ENCODE peak calls at places on chromosomes 4 and X, in five cellular contexts. R is mesenchymal stem cell, U is neuronal stem cell, B is trophoblast cell, Q is H1. A is an unnamed sample.

GRCh38 chrX:137051978-137052640 is 18.3 kb upstream of the GPR101 start:
- DNase-seq in R (peak), U (peak), Q (no peak), B (peak), A (peak)

GRCh38 chrX:107712231-107713204 is 63.1 kb downstream of the TSC22D3 start:
- DNase-seq in U (no peak), R (peak), B (no peak), Q (no peak), A (no peak)

GRCh38 chr4:38170380-38170779 is 210.2 kb downstream of the PTTG2 start:
- DNase-seq in U (no peak), B (peak), Q (no peak), R (no peak), A (no peak)

GRCh38 chr4:23084559-23085248 is 392.0 kb downstream of the GBA3 start:
- DNase-seq in U (no peak), R (no peak), Q (no peak), B (no peak), A (no peak)

GRCh38 chrX:5916945-5917344 is 311.7 kb downstream of the NLGN4X start:
- DNase-seq in Q (no peak), U (no peak), R (no peak), B (no peak), A (no peak)

GRCh38 chr4:49044270-49044669 is 58.2 kb downstream of the CWH43 start:
- DNase-seq in Q (no peak), R (no peak), U (no peak), B (no peak), A (no peak)

GRCh38 chr4:10460313-10461047 is 3.3 kb upstream of the ZNF518B start:
- DNase-seq in Q (no peak), R (no peak), U (no peak), B (no peak), A (no peak)

GRCh38 chrX:103513067-103513466 is 6.2 kb downstream of the RAB40A start:
- DNase-seq in Q (no peak), B (no peak), R (no peak), U (no peak), A (no peak)

GRCh38 chr4:39255266-39255665 is 72.9 kb downstream of the WDR19 start:
- DNase-seq in B (no peak), Q (no peak), U (no peak), R (peak), A (no peak)

GRCh38 chr4:127631420-127631819 is 1.3 kb upstream of the INTU start:
- DNase-seq in R (no peak), Q (no peak), U (no peak), B (no peak), A (no peak)

GRCh38 chr4:53019485-53020382 is 157.6 kb downstream of the RASL11B start:
- DNase-seq in R (peak), U (no peak), B (peak), Q (no peak), A (no peak)

GRCh38 chr4:109873791-109874514 is 26.0 kb downstream of the LRIT3 start:
- DNase-seq in Q (no peak), B (no peak), R (no peak), U (no peak), A (no peak)

GRCh38 chr4:144451771-144452170 is 194.2 kb upstream of the HHIP start:
- DNase-seq in U (no peak), Q (no peak), R (peak), B (no peak), A (no peak)

GRCh38 chr4:38664704-38665401 is 854 bp downstream of the KLF3 start:
- DNase-seq in U (peak), Q (no peak), B (peak), R (peak), A (peak)

GRCh38 chr4:92968556-92968955 is 664.8 kb downstream of the GRID2 start:
- DNase-seq in U (no peak), Q (no peak), R (no peak), B (no peak), A (no peak)

GRCh38 chr4:89914609-89915008 is 20.0 kb downstream of the MMRN1 start:
- DNase-seq in B (no peak), Q (no peak), R (no peak), U (no peak), A (no peak)

GRCh38 chr4:131002132-131002531 is 1906.2 kb downstream of the C4orf33 start:
- DNase-seq in B (no peak), U (no peak), Q (no peak), R (no peak), A (no peak)

GRCh38 chr4:42397635-42398447 is 553 bp downstream of the SHISA3 start:
- DNase-seq in Q (no peak), U (peak), B (no peak), R (peak), A (no peak)

GRCh38 chrX:13110427-13111324 is 66.3 kb upstream of the FAM9C start:
- DNase-seq in U (no peak), B (peak), R (peak), Q (no peak), A (no peak)

GRCh38 chrX:68732906-68733493 is 85.5 kb downstream of the STARD8 start:
- DNase-seq in R (peak), U (peak), Q (peak), B (peak), A (peak)

GRCh38 chr4:124903995-124904722 is 191.6 kb upstream of the ANKRD50 start:
- DNase-seq in Q (no peak), B (no peak), U (no peak), R (peak), A (no peak)

GRCh38 chr4:14783011-14783877 is 219.0 kb upstream of the CPEB2 start:
- DNase-seq in R (no peak), B (no peak), U (no peak), Q (no peak), A (no peak)

GRCh38 chr4:77203380-77204197 is 46.6 kb downstream of the CCNG2 start:
- DNase-seq in R (peak), Q (peak), B (peak), U (peak), A (peak)

GRCh38 chr4:111334356-111334755 is 711.5 kb upstream of the PITX2 start:
- DNase-seq in Q (no peak), U (no peak), R (no peak), B (no peak), A (no peak)

GRCh38 chrX:135477576-135477975 is 42.9 kb upstream of the INTS6L start:
- DNase-seq in U (peak), B (peak), Q (peak), R (peak), A (peak)

GRCh38 chr4:89674876-89675459 is 162.0 kb downstream of the SNCA start:
- DNase-seq in Q (no peak), B (no peak), U (no peak), R (peak), A (no peak)

GRCh38 chr4:37631551-37631950 is 54.6 kb downstream of the RELL1 start:
- DNase-seq in B (peak), Q (no peak), U (no peak), R (no peak), A (no peak)

GRCh38 chr4:173807347-173807746 is 277.3 kb upstream of the HAND2 start:
- DNase-seq in R (no peak), U (no peak), B (no peak), Q (no peak), A (no peak)

GRCh38 chrX:105975382-105975781 is 63.1 kb downstream of the SERPINA7 start:
- DNase-seq in Q (no peak), R (peak), B (no peak), U (peak), A (no peak)

GRCh38 chrX:68867458-68868166 is 38.8 kb downstream of the EFNB1 start:
- DNase-seq in R (peak), Q (no peak), U (no peak), B (no peak), A (no peak)

DNA sequence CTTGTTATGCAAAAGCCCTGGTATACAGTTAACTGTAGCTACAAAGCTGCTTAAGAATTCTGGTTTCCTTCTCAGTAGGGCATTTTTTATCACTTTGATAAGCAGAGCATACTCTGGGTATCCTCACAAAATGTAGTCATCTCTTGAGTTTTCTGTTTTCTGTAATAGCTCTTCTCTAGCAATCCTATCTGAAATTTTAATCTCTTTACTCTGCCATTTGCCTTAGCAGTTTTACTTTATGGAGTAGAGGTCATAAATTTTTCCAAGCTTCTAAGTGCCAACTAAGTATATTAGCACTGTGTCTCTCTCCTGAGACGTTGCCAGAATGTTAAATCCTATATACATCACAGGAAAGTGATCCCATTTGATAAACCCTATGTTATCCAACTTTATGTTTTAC is 28.0 kb upstream of the BANK1 start:
- DNase-seq in B (no peak), R (no peak), U (no peak), Q (no peak), A (no peak)
- H2BK12ac ChIP-seq in B (no peak), R (no peak), U (no peak), Q (no peak), A (no peak)

GRCh38 chr4:150948710-150949109 is 66.4 kb downstream of the LRBA start:
- DNase-seq in B (no peak), U (no peak), R (no peak), Q (no peak), A (no peak)
- H2BK12ac ChIP-seq in B (no peak), U (no peak), R (no peak), Q (no peak), A (no peak)

GRCh38 chrX:117972681-117973080 is 143.9 kb downstream of the KLHL13 start:
- DNase-seq in B (peak), U (no peak), R (no peak), Q (no peak), A (peak)

GRCh38 chrX:117969337-117969736 is 147.3 kb downstream of the KLHL13 start:
- DNase-seq in Q (no peak), U (no peak), B (no peak), R (no peak), A (no peak)

GRCh38 chrX:117973175-117974075 is 143.2 kb downstream of the KLHL13 start:
- DNase-seq in R (no peak), U (no peak), B (no peak), Q (no peak), A (no peak)

DNA sequence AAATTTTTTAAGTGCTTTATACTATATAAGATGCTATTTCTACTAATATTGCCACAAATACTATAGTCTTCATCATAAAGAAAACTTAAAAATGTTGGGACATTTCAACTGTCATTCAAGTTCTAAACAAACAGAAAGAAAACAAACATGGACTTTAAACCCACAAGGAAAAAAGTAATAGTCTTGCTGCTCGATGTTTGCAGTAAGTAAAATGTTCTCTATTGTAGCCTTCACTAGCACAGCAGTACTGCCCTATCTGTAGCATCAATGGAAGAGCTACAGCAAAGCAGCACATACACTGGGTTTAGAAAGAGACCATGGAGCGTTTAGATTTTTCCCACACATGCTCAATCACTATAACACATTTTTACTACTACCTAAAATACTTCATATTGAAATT is 146.8 kb downstream of the KLHL13 start:
- DNase-seq in R (no peak), Q (no peak), B (no peak), U (no peak), A (no peak)
- H2BK12ac ChIP-seq in R (no peak), Q (no peak), B (no peak), U (no peak), A (no peak)

GRCh38 chrX:56813318-56813837 is 84.3 kb downstream of the NBDY start:
- DNase-seq in R (peak), Q (no peak), B (peak), U (no peak), A (peak)
- H2BK12ac ChIP-seq in R (no peak), Q (no peak), B (no peak), U (no peak), A (no peak)

GRCh38 chrX:768596-768995 is 138.0 kb downstream of the SHOX start:
- DNase-seq in Q (no peak), B (no peak), U (no peak), R (no peak), A (no peak)
- H2BK12ac ChIP-seq in Q (no peak), B (no peak), U (no peak), R (no peak), A (no peak)

GRCh38 chrX:29297171-29297800 is 710.0 kb downstream of the IL1RAPL1 start:
- DNase-seq in B (no peak), Q (no peak), R (peak), U (no peak), A (no peak)

GRCh38 chrX:29295987-29296680 is 708.9 kb downstream of the IL1RAPL1 start:
- DNase-seq in R (peak), Q (no peak), U (no peak), B (no peak), A (no peak)

GRCh38 chrX:29299689-29300088 is 712.4 kb downstream of the IL1RAPL1 start:
- DNase-seq in B (no peak), R (peak), Q (no peak), U (no peak), A (no peak)
- H2BK12ac ChIP-seq in B (no peak), R (no peak), Q (no peak), U (no peak), A (no peak)

DNA sequence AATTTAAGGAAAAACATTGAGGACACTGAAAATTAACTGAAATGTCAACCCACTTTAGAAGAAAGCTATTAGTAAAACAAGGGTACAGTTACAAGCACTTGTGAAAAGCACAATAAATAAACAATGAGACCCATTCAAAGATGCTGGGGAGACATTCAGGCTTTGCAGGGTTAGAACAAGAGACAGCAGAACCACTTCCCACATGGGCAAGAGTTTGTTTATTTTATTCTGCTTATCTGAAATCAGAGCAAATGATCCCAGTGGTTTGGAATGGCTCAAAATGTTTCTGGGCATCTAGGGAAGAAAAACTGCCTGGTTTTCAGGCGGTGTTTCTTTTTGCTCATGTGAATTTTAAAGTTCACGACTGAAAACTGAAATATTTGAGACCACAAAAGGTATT is 42.4 kb downstream of the PPP3CA start:
- DNase-seq in B (no peak), U (no peak), Q (no peak), R (peak), A (no peak)
- H2BK12ac ChIP-seq in B (no peak), U (no peak), Q (no peak), R (no peak), A (no peak)

GRCh38 chr4:1538096-1538410 is 131.8 kb upstream of the NKX1-1 start:
- DNase-seq in Q (no peak), B (no peak), U (no peak), R (no peak), A (no peak)
- H2BK12ac ChIP-seq in Q (no peak), B (no peak), U (peak), R (no peak), A (no peak)

GRCh38 chrX:132836471-132836870 is 122.0 kb downstream of the HS6ST2 start:
- DNase-seq in B (no peak), R (no peak), U (no peak), Q (no peak), A (no peak)
- H2BK12ac ChIP-seq in B (no peak), R (peak), U (no peak), Q (no peak), A (no peak)

A was measured in H9.